ENCODE peak calls at places on chromosomes 2 and 18, in five cellular contexts. F, L, T, U and Y are unnamed samples.

GRCh38 chr2:190978389-190979053 is 35.5 kb downstream of the STAT1 start:
- DNase-seq in F (no peak), L (no peak), T (peak), U (no peak), Y (no peak)

GRCh38 chr2:8607591-8607990 is 74.3 kb upstream of the ID2 start:
- DNase-seq in F (no peak), L (no peak), T (no peak), U (no peak), Y (no peak)

GRCh38 chr2:218418717-218419458 is at the start of gene VIL1:
- DNase-seq in F (peak), L (no peak), T (no peak), U (no peak), Y (no peak)

GRCh38 chr2:3605013-3605961 is 10.4 kb downstream of the COLEC11 start:
- DNase-seq in F (peak), L (peak), T (peak), U (no peak), Y (no peak)

GRCh38 chr2:130807659-130808385 is 28.9 kb upstream of the ARHGEF4 start:
- DNase-seq in F (no peak), L (no peak), T (no peak), U (no peak), Y (no peak)

GRCh38 chr2:118249531-118249930 is 161.3 kb downstream of the INSIG2 start:
- DNase-seq in F (no peak), L (no peak), T (no peak), U (no peak), Y (no peak)

GRCh38 chr18:45248240-45248903 is 366.9 kb upstream of the SLC14A2 start:
- DNase-seq in F (no peak), L (no peak), T (peak), U (no peak), Y (no peak)

GRCh38 chr2:232488097-232488711 is 570 bp upstream of the ECEL1 start:
- DNase-seq in F (no peak), L (no peak), T (no peak), U (peak), Y (no peak)

GRCh38 chr2:33579226-33579625 is 19.9 kb downstream of the FAM98A start:
- DNase-seq in F (no peak), L (no peak), T (no peak), U (no peak), Y (no peak)

GRCh38 chr2:11663427-11663826 is 6.6 kb downstream of the NTSR2 start:
- DNase-seq in F (no peak), L (no peak), T (peak), U (no peak), Y (no peak)

GRCh38 chr2:104658149-104658839 is 195.6 kb upstream of the POU3F3 start:
- DNase-seq in F (peak), L (no peak), T (no peak), U (peak), Y (no peak)

GRCh38 chr18:31778391-31778950 is 17.8 kb upstream of the SLC25A52 start:
- DNase-seq in F (no peak), L (no peak), T (no peak), U (no peak), Y (no peak)

GRCh38 chr2:238100049-238100820 is at the start of gene ESPNL:
- DNase-seq in F (peak), L (no peak), T (no peak), U (no peak), Y (no peak)

GRCh38 chr2:227853204-227853629 is 18.2 kb upstream of the DAW1 start:
- DNase-seq in F (no peak), L (no peak), T (peak), U (no peak), Y (no peak)

GRCh38 chr2:17539993-17540812 is at the start of gene VSNL1:
- DNase-seq in F (peak), L (no peak), T (peak), U (peak), Y (no peak)

GRCh38 chr2:39119732-39120520 is 925 bp downstream of the SOS1 start:
- DNase-seq in F (peak), L (peak), T (peak), U (peak), Y (no peak)

GRCh38 chr2:225177098-225177497 is 134.8 kb upstream of the DOCK10 start:
- DNase-seq in F (no peak), L (no peak), T (peak), U (no peak), Y (no peak)

GRCh38 chr2:46876741-46877384 is 38.7 kb downstream of the MCFD2 start:
- DNase-seq in F (no peak), L (no peak), T (peak), U (peak), Y (no peak)

GRCh38 chr18:48391863-48392262 is 17.3 kb downstream of the ZBTB7C start:
- DNase-seq in F (no peak), L (no peak), T (no peak), U (no peak), Y (no peak)

GRCh38 chr2:43127208-43127940 is 99.0 kb downstream of the ZFP36L2 start:
- DNase-seq in F (peak), L (peak), T (peak), U (peak), Y (no peak)

GRCh38 chr2:158006961-158007664 is 94.6 kb upstream of the UPP2 start:
- DNase-seq in F (no peak), L (no peak), T (no peak), U (peak), Y (no peak)

GRCh38 chr2:44010266-44010665 is 14.5 kb upstream of the LRPPRC start:
- DNase-seq in F (no peak), L (no peak), T (no peak), U (no peak), Y (no peak)

GRCh38 chr18:48949606-48950535 is 894 bp downstream of the SMAD7 start:
- DNase-seq in F (peak), L (no peak), T (peak), U (peak), Y (no peak)

GRCh38 chr2:113896791-113897190 is 6.9 kb downstream of the ACTR3 start:
- DNase-seq in F (no peak), L (no peak), T (no peak), U (no peak), Y (no peak)

GRCh38 chr18:76707534-76707933 is 114.8 kb upstream of the ZNF236 start:
- DNase-seq in F (no peak), L (no peak), T (peak), U (no peak), Y (peak)

GRCh38 chr2:74188018-74188601 is 9.4 kb upstream of the MOB1A start:
- DNase-seq in F (peak), L (no peak), T (peak), U (no peak), Y (no peak)

GRCh38 chr2:149817206-149817605 is 229.6 kb upstream of the MMADHC start:
- DNase-seq in F (no peak), L (no peak), T (no peak), U (no peak), Y (no peak)